ENCODE peak calls at places on chromosomes 5 and 9, in six cellular contexts. L is RWPE1, X is bronchial epithelial cell, Y is AG04449, T is suprapubic skin, G is astrocyte of the cerebellum. O is an unnamed sample.

GRCh38 chr5:102911973-102912372 is 156.9 kb downstream of the PAM start:
- DNase-seq in G (peak), T (no peak), X (peak), L (peak), Y (peak), O (no peak)

GRCh38 chr9:73132034-73132776 is 19.5 kb upstream of the ANXA1 start:
- DNase-seq in Y (no peak), L (peak), G (peak), X (peak), T (peak), O (peak)

GRCh38 chr9:110669439-110669838 is 848 bp downstream of the MUSK start:
- DNase-seq in L (peak), T (no peak), Y (no peak), X (peak), G (no peak), O (no peak)

GRCh38 chr9:134989206-134990065 is 71.7 kb upstream of the FCN1 start:
- DNase-seq in L (no peak), X (no peak), Y (no peak), T (peak), G (no peak), O (no peak)

GRCh38 chr9:21789541-21790037 is 12.8 kb upstream of the MTAP start:
- DNase-seq in L (peak), G (peak), T (no peak), Y (no peak), X (peak), O (no peak)

GRCh38 chr9:131422241-131422792 is 28.4 kb downstream of the PRRC2B start:
- DNase-seq in Y (no peak), T (no peak), X (peak), L (peak), G (no peak), O (no peak)

GRCh38 chr5:174895360-174895759 is 171.0 kb downstream of the MSX2 start:
- DNase-seq in G (no peak), X (no peak), Y (no peak), L (no peak), T (no peak), O (no peak)

GRCh38 chr9:87187656-87188055 is 240.3 kb upstream of the GAS1 start:
- DNase-seq in X (no peak), G (no peak), L (no peak), T (no peak), Y (no peak), O (no peak)

GRCh38 chr9:93953492-93954435 is 1.4 kb downstream of the BARX1 start:
- DNase-seq in X (no peak), Y (no peak), G (no peak), T (no peak), L (no peak), O (no peak)

GRCh38 chr5:45521067-45521466 is 175.1 kb downstream of the HCN1 start:
- DNase-seq in Y (no peak), X (no peak), T (no peak), L (no peak), G (peak), O (no peak)

GRCh38 chr5:145774442-145774841 is 60.7 kb downstream of the PRELID2 start:
- DNase-seq in Y (no peak), T (no peak), X (no peak), G (no peak), L (no peak), O (no peak)

GRCh38 chr9:128374221-128374675 is 3.1 kb downstream of the URM1 start:
- DNase-seq in T (no peak), G (no peak), X (no peak), Y (no peak), L (no peak), O (no peak)

GRCh38 chr5:73370620-73371583 is 77.7 kb downstream of the FOXD1 start:
- DNase-seq in T (no peak), Y (no peak), X (peak), L (peak), G (no peak), O (no peak)

GRCh38 chr5:10594591-10595210 is 30.8 kb downstream of the ANKRD33B start:
- DNase-seq in L (no peak), Y (no peak), T (no peak), G (no peak), X (peak), O (peak)

GRCh38 chr9:22026696-22027095 is 17.6 kb upstream of the CDKN2B start:
- DNase-seq in Y (no peak), L (no peak), X (no peak), G (no peak), T (no peak), O (no peak)

GRCh38 chr5:36059571-36060515 is 6.8 kb downstream of the UGT3A2 start:
- DNase-seq in Y (no peak), L (no peak), X (peak), G (no peak), T (no peak), O (no peak)

GRCh38 chr9:131096490-131097258 is at the start of gene AIF1L:
- DNase-seq in T (no peak), G (no peak), Y (no peak), X (no peak), L (peak), O (no peak)

GRCh38 chr9:111399772-111400563 is 69.9 kb upstream of the OR2K2 start:
- DNase-seq in X (peak), T (no peak), G (no peak), Y (no peak), L (peak), O (no peak)

GRCh38 chr9:6873862-6874261 is 116.1 kb downstream of the KDM4C start:
- DNase-seq in T (no peak), Y (no peak), G (no peak), X (no peak), L (no peak), O (no peak)

GRCh38 chr9:106708147-106708838 is 154.7 kb upstream of the ZNF462 start:
- DNase-seq in G (no peak), X (no peak), Y (no peak), L (no peak), T (no peak), O (no peak)

GRCh38 chr5:60479542-60479941 is 220.4 kb downstream of the DEPDC1B start:
- DNase-seq in L (no peak), Y (no peak), G (no peak), X (no peak), T (no peak), O (no peak)

GRCh38 chr9:20980713-20981481 is 50.5 kb downstream of the HACD4 start:
- DNase-seq in L (no peak), G (peak), Y (peak), T (no peak), X (peak), O (no peak)

GRCh38 chr5:10310073-10310779 is 2.5 kb upstream of the CMBL start:
- DNase-seq in T (no peak), Y (no peak), X (peak), G (peak), L (peak), O (no peak)

GRCh38 chr5:135203593-135204036 is 169.6 kb upstream of the PITX1 start:
- DNase-seq in Y (no peak), X (no peak), G (no peak), T (no peak), L (no peak), O (no peak)

GRCh38 chr9:72305102-72305546 is 59.9 kb downstream of the ZFAND5 start:
- DNase-seq in X (peak), L (no peak), Y (no peak), G (no peak), T (no peak), O (no peak)

GRCh38 chr9:130642926-130643325 is 21.5 kb upstream of the PRDM12 start:
- DNase-seq in Y (no peak), G (no peak), L (no peak), T (no peak), X (no peak), O (no peak)

GRCh38 chr5:54254482-54255198 is 55.7 kb downstream of the ARL15 start:
- DNase-seq in L (no peak), Y (no peak), G (no peak), T (no peak), X (no peak), O (no peak)

GRCh38 chr9:136754626-136755284 is 3.3 kb downstream of the LCN8 start:
- DNase-seq in Y (no peak), G (no peak), X (no peak), L (no peak), T (no peak), O (no peak)

GRCh38 chr9:124743686-124744348 is 27.3 kb downstream of the NR6A1 start:
- DNase-seq in T (no peak), L (peak), G (peak), X (no peak), Y (no peak), O (no peak)

GRCh38 chr5:54136666-54137440 is 173.5 kb downstream of the ARL15 start:
- DNase-seq in T (no peak), G (no peak), X (no peak), L (no peak), Y (no peak), O (no peak)

GRCh38 chr9:113957778-113958430 is 81.8 kb downstream of the ZNF618 start:
- DNase-seq in X (peak), G (peak), L (peak), T (peak), Y (peak), O (no peak)

GRCh38 chr5:137367951-137368350 is 131.2 kb downstream of the SPOCK1 start:
- DNase-seq in Y (no peak), L (no peak), X (no peak), T (no peak), G (no peak), O (no peak)

DNA sequence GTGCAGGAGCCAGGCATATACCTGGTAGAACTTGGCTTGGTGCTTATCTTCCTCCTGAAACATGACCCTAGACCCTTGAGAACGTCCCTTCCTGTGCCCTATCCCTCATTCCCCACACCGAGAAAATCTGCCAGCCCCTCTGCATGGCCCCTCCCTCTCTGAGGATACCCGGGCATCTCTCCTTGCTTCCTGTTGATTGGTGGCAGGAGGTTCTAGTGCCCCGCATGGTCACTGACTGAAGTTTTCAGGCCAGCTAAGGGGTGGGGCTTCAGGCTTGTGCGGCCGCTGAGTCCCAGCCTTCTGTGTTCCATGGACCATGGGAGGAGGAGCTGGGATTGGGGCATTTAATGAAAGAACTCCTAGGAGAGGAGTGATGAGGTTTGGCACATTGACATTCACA is 22.8 kb downstream of the IGIP start:
- DNase-seq in Y (no peak), X (no peak), T (no peak), L (no peak), G (no peak), O (no peak)
- TF ChIP-seq CTCF in Y (no peak), X (no peak), T (no peak), L (no peak), G (peak), O (no peak)

GRCh38 chr9:34592895-34593601 is 3.5 kb upstream of the CNTFR start:
- DNase-seq in Y (no peak), L (no peak), X (peak), G (no peak), T (peak), O (no peak)

GRCh38 chr9:34590376-34591090 is 1.0 kb upstream of the CNTFR start:
- DNase-seq in G (no peak), X (no peak), Y (no peak), T (no peak), L (no peak), O (no peak)

GRCh38 chr9:34591091-34591910 is 1.8 kb upstream of the CNTFR start:
- DNase-seq in T (peak), Y (no peak), X (peak), L (peak), G (peak), O (peak)

GRCh38 chr9:34594177-34594576 is 4.7 kb upstream of the CNTFR start:
- DNase-seq in X (no peak), T (no peak), Y (no peak), G (no peak), L (no peak), O (no peak)

GRCh38 chr9:34591911-34592866 is 2.7 kb upstream of the CNTFR start:
- DNase-seq in T (no peak), L (no peak), G (no peak), Y (no peak), X (no peak), O (no peak)
- TF ChIP-seq CTCF in T (no peak), L (peak), G (no peak), Y (no peak), X (no peak), O (no peak)

DNA sequence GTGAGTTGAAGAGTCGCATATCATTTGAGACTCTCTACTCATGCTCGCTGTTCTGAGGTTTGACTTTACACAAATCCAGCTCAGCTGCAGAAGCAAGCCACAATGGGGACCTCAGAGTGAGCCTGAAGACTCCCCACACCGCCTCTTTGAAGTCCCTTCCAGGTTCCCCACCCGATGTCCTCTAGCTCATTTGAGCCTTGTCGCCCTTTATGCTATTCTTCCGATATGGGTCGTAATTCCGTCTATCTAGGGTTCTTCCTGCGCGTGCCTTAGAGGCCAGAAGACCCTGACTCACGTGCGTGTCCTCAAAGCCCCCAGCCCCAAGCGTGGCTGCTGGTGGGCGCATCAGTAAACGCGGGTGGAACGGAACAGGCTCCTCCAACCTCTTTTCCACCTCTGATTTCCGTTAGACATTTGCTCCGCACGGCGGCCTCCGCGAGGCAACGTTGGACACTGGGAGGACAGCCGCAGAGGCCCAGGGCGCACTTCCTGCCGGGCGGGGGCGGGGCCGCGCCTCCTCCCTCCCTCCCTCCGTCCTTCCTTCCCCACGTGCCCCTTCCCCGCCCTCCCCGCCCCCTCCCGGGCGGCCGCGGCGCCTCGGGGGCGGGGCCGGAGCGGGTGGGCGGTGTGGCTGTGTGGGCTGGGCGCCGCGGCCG is at the start of gene SNX30:
- DNase-seq in Y (no peak), L (peak), G (peak), T (peak), X (peak), O (peak)
- TF ChIP-seq CTCF in Y (peak), L (no peak), G (no peak), T (no peak), X (peak), O (no peak)

GRCh38 chr5:177546262-177546741 is 8.1 kb downstream of the FAM193B start:
- DNase-seq in T (no peak), L (peak), Y (peak), X (peak), G (peak), O (no peak)
- TF ChIP-seq CTCF in T (no peak), L (no peak), Y (peak), X (no peak), G (no peak), O (no peak)

GRCh38 chr5:173452098-173452497 is 123.9 kb upstream of the STC2 start:
- DNase-seq in L (no peak), Y (no peak), G (no peak), T (no peak), X (no peak), O (no peak)

GRCh38 chr5:173453167-173453566 is 125.0 kb upstream of the STC2 start:
- DNase-seq in G (no peak), Y (no peak), T (no peak), L (no peak), X (peak), O (no peak)

GRCh38 chr5:173452506-173452905 is 124.3 kb upstream of the STC2 start:
- DNase-seq in Y (no peak), L (no peak), X (no peak), T (no peak), G (no peak), O (no peak)

GRCh38 chr5:173451651-173452050 is 123.4 kb upstream of the STC2 start:
- DNase-seq in Y (no peak), T (no peak), G (no peak), X (no peak), L (no peak), O (no peak)

GRCh38 chr5:173451031-173451430 is 122.8 kb upstream of the STC2 start:
- DNase-seq in T (no peak), L (peak), Y (no peak), X (no peak), G (no peak), O (no peak)
- TF ChIP-seq CTCF in T (no peak), L (no peak), Y (peak), X (peak), G (peak), O (peak)

GRCh38 chr5:159104058-159104651 is 4.4 kb upstream of the EBF1 start:
- DNase-seq in G (no peak), Y (no peak), X (peak), T (no peak), L (no peak), O (no peak)
- TF ChIP-seq CTCF in G (peak), Y (peak), X (peak), T (no peak), L (no peak), O (no peak)

GRCh38 chr9:1722404-1722803 is 292.7 kb upstream of the SMARCA2 start:
- DNase-seq in T (no peak), X (peak), G (no peak), L (no peak), Y (no peak), O (no peak)

GRCh38 chr9:1732670-1733069 is 282.5 kb upstream of the SMARCA2 start:
- DNase-seq in G (no peak), X (peak), T (no peak), L (no peak), Y (no peak), O (no peak)

GRCh38 chr9:1723616-1724015 is 291.5 kb upstream of the SMARCA2 start:
- DNase-seq in Y (no peak), G (no peak), T (no peak), X (no peak), L (no peak), O (no peak)

GRCh38 chr9:1729631-1730030 is 285.5 kb upstream of the SMARCA2 start:
- DNase-seq in Y (no peak), T (no peak), L (no peak), X (no peak), G (no peak), O (no peak)

GRCh38 chr9:1726993-1727759 is 288.0 kb upstream of the SMARCA2 start:
- DNase-seq in G (no peak), L (no peak), X (no peak), T (no peak), Y (no peak), O (no peak)
- TF ChIP-seq CTCF in G (no peak), L (no peak), X (no peak), T (no peak), Y (no peak), O (no peak)

GRCh38 chr5:141208478-141208877 is at the start of gene PCDHB12:
- DNase-seq in L (no peak), X (no peak), T (no peak), Y (no peak), G (no peak), O (no peak)
- TF ChIP-seq CTCF in L (no peak), X (no peak), T (no peak), Y (no peak), G (no peak), O (no peak)